ENCODE peak calls at places on chromosomes 16 and 17, in ten cellular contexts. M is H1, G is fibroblast of the aortic adventitia, Y is A549, Q is bronchial epithelial cell, B is fibroblast of pulmonary artery, S is NCI-H2081, L is substantia nigra, A is AG09309, N is SHP77 treated with DMSO at 0.1 percent for 48 hours. V is an unnamed sample.

GRCh38 chr16:84194018-84194417 is 3.1 kb downstream of the ADAD2 start:
- DNase-seq in M (no peak), G (no peak), Y (no peak), Q (no peak), B (no peak), S (no peak), L (no peak), A (no peak), N (no peak), V (no peak)

GRCh38 chr17:8744086-8744781 is 402 bp downstream of the CCDC42 start:
- DNase-seq in M (no peak), G (no peak), Y (no peak), Q (no peak), B (no peak), S (no peak), L (no peak), A (no peak), N (no peak), V (no peak)

GRCh38 chr17:6212766-6213165 is 142.6 kb downstream of the WSCD1 start:
- DNase-seq in M (no peak), G (no peak), Y (no peak), Q (no peak), B (no peak), S (no peak), L (no peak), A (no peak), N (no peak), V (no peak)

GRCh38 chr17:49779730-49780220 is 8.7 kb upstream of the KAT7 start:
- DNase-seq in M (no peak), G (peak), Y (peak), Q (peak), B (peak), S (peak), L (no peak), A (peak), N (peak), V (peak)

GRCh38 chr17:14198575-14198974 is 38.1 kb downstream of the CDRT15 start:
- DNase-seq in M (no peak), G (no peak), Y (no peak), Q (no peak), B (no peak), S (no peak), L (no peak), A (no peak), N (no peak), V (no peak)

GRCh38 chr16:9235837-9236236 is 144.4 kb downstream of the HAPSTR1 start:
- DNase-seq in M (no peak), G (no peak), Y (no peak), Q (no peak), B (no peak), S (no peak), L (no peak), A (no peak), N (no peak), V (no peak)

GRCh38 chr16:8929086-8929748 is 34.5 kb downstream of the USP7 start:
- DNase-seq in M (no peak), G (no peak), Y (no peak), Q (no peak), B (no peak), S (no peak), L (no peak), A (no peak), N (no peak), V (peak)

GRCh38 chr17:40993856-40994255 is at the start of gene KRTAP3-3:
- DNase-seq in M (no peak), G (no peak), Y (no peak), Q (no peak), B (no peak), S (peak), L (no peak), A (no peak), N (no peak), V (no peak)

GRCh38 chr16:47047804-47048203 is 74.3 kb upstream of the DNAJA2 start:
- DNase-seq in M (no peak), G (no peak), Y (no peak), Q (no peak), B (no peak), S (no peak), L (no peak), A (no peak), N (no peak), V (no peak)

GRCh38 chr17:81931557-81932332 is 4.2 kb upstream of the MAFG start:
- DNase-seq in M (no peak), G (no peak), Y (no peak), Q (no peak), B (no peak), S (no peak), L (no peak), A (no peak), N (no peak), V (no peak)

GRCh38 chr17:14575349-14575966 is 274.6 kb downstream of the HS3ST3B1 start:
- DNase-seq in M (no peak), G (no peak), Y (no peak), Q (no peak), B (no peak), S (no peak), L (no peak), A (peak), N (no peak), V (no peak)

GRCh38 chr16:8951447-8952280 is 12.0 kb downstream of the USP7 start:
- DNase-seq in M (no peak), G (no peak), Y (no peak), Q (no peak), B (no peak), S (no peak), L (no peak), A (no peak), N (no peak), V (no peak)

GRCh38 chr16:80350066-80350465 is 190.7 kb upstream of the DYNLRB2 start:
- DNase-seq in M (no peak), G (no peak), Y (no peak), Q (no peak), B (no peak), S (no peak), L (no peak), A (no peak), N (no peak), V (no peak)

GRCh38 chr16:83771306-83771942 is 36.4 kb upstream of the HSBP1 start:
- DNase-seq in M (no peak), G (peak), Y (no peak), Q (no peak), B (peak), S (no peak), L (peak), A (no peak), N (peak), V (no peak)

GRCh38 chr17:43665038-43665386 is 3.3 kb upstream of the MEOX1 start:
- DNase-seq in M (no peak), G (no peak), Y (no peak), Q (no peak), B (no peak), S (no peak), L (no peak), A (no peak), N (no peak), V (no peak)

V was measured in GM12865.